ENCODE peak calls at places on chromosomes 3 and 15, in seven cellular contexts. C is Panc1, V is stomach, L is transverse colon, M is HCT116, U is sigmoid colon, F is suprapubic skin. D is an unnamed sample. For H3K9me3, the result is how much of the 10 kb centered on the place peaks cover.

GRCh38 chr3:117610156-117610555 is 900.6 kb downstream of the TUSC7 start:
- DNase-seq in C (no peak), V (no peak), L (no peak), M (no peak), U (no peak), F (no peak), D (no peak)

GRCh38 chr3:106036706-106037105 is 167.9 kb upstream of the CBLB start:
- DNase-seq in C (no peak), V (no peak), L (no peak), M (no peak), U (no peak), F (no peak), D (no peak)

GRCh38 chr15:68789921-68790575 is 30.6 kb downstream of the ANP32A start:
- DNase-seq in C (no peak), V (no peak), L (no peak), M (no peak), U (no peak), F (no peak), D (no peak)

GRCh38 chr3:182738583-182739514 is 54.5 kb upstream of the ATP11B start:
- DNase-seq in C (no peak), V (peak), L (peak), M (peak), U (no peak), F (no peak), D (no peak)

GRCh38 chr3:140447136-140447535 is 230.7 kb upstream of the TRIM42 start:
- DNase-seq in C (no peak), V (no peak), L (no peak), M (no peak), U (no peak), F (no peak), D (no peak)

GRCh38 chr3:27244374-27244773 is 124.8 kb downstream of the NEK10 start:
- DNase-seq in C (no peak), V (no peak), L (no peak), M (no peak), U (no peak), F (no peak), D (no peak)

GRCh38 chr3:52532838-52533622 is 627 bp downstream of the NT5DC2 start:
- DNase-seq in C (no peak), V (peak), L (peak), M (no peak), U (peak), F (peak), D (peak)

GRCh38 chr15:60000113-60000823 is 3.8 kb upstream of the FOXB1 start:
- DNase-seq in C (no peak), V (no peak), L (no peak), M (no peak), U (no peak), F (no peak), D (no peak)

GRCh38 chr3:49638445-49638844 is 35.7 kb upstream of the APEH start:
- DNase-seq in C (no peak), V (no peak), L (no peak), M (peak), U (no peak), F (no peak), D (no peak)

GRCh38 chr15:80549191-80549590 is 145.0 kb downstream of the ARNT2 start:
- DNase-seq in C (no peak), V (no peak), L (no peak), M (no peak), U (no peak), F (no peak), D (no peak)

GRCh38 chr3:111859061-111859973 is at the start of gene PHLDB2:
- DNase-seq in C (no peak), V (peak), L (peak), M (no peak), U (peak), F (peak), D (peak)

GRCh38 chr3:39637807-39638206 is 170.3 kb downstream of the MOBP start:
- DNase-seq in C (no peak), V (no peak), L (no peak), M (peak), U (no peak), F (no peak), D (no peak)

GRCh38 chr15:39140060-39140604 is 440.7 kb upstream of the THBS1 start:
- DNase-seq in C (no peak), V (no peak), L (no peak), M (no peak), U (no peak), F (no peak), D (no peak)

GRCh38 chr3:123244128-123244527 is 42.4 kb downstream of the SEC22A start:
- DNase-seq in C (no peak), V (no peak), L (no peak), M (no peak), U (no peak), F (no peak), D (no peak)

GRCh38 chr15:64934023-64934422 is 22.3 kb downstream of the ANKDD1A start:
- DNase-seq in C (no peak), V (no peak), L (no peak), M (no peak), U (no peak), F (no peak), D (no peak)

GRCh38 chr3:12178091-12178820 is 19.5 kb upstream of the TIMP4 start:
- DNase-seq in C (no peak), V (peak), L (no peak), M (no peak), U (peak), F (no peak), D (no peak)

GRCh38 chr3:107985496-107985895 is 105.3 kb downstream of the CD47 start:
- DNase-seq in C (no peak), V (no peak), L (no peak), M (no peak), U (no peak), F (no peak), D (no peak)

GRCh38 chr3:179852117-179852886 is 184.4 kb downstream of the PEX5L start:
- DNase-seq in C (no peak), V (no peak), L (no peak), M (no peak), U (no peak), F (no peak), D (no peak)

GRCh38 chr3:49013738-49014660 is 4.4 kb downstream of the DALRD3 start:
- DNase-seq in C (no peak), V (peak), L (peak), M (no peak), U (no peak), F (no peak), D (no peak)

DNA sequence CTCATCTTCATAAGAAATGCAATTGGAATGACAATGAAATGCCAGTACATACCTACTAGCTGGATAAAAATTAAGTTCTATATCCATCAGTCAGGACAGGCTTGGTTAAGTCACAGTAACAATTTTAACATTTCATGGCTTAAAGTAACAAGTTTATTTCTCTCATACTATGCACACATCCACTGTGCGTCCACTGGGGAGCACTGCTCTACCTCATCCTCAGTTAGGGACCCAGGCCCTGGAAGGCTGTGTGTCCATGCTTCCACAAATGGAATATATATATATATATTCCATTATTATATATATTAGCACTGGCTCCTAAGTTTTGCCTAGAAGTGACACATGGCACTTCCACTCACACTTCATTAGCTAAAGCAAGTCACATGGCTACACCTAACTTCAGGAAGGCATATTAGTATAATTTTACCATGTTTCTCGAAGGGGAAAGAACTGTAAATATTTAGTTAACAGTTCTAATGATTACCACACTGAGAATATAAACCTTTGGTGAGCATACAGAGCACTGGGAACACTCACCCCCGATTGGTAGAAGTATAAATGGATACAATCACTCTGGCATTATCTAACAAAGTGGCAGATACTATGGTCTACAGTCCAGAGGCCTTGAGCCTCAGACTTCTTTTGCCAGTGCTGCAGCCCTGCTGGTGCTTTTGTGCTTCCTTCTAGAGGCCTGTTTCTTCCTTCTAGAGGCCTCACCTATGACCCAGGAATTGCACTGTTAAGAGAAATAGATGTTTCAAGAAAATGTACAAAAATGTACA is 28.6 kb downstream of the AP3S2 start:
- DNase-seq in C (no peak), V (no peak), L (no peak), M (no peak), U (no peak), F (no peak), D (no peak)
- H3K9me3 ChIP-seq in C (under half), V (under half), L (under half), M (under half), U (under half), F (under half), D (under half)

GRCh38 chr3:167225821-167226220 is 154.3 kb downstream of the ZBBX start:
- DNase-seq in C (no peak), V (no peak), L (no peak), M (no peak), U (no peak), F (no peak), D (no peak)

GRCh38 chr3:167228135-167228534 is 152.0 kb downstream of the ZBBX start:
- DNase-seq in C (no peak), V (no peak), L (no peak), M (no peak), U (no peak), F (no peak), D (no peak)
- TF ChIP-seq POLR2AphosphoS5 in C (no peak), V (no peak), L (no peak), M (no peak), U (no peak), F (no peak), D (no peak)

GRCh38 chr15:25094519-25094918 is 139.7 kb downstream of the SNRPN start:
- DNase-seq in C (no peak), V (no peak), L (no peak), M (no peak), U (no peak), F (no peak), D (peak)

GRCh38 chr15:25095179-25095578 is 140.4 kb downstream of the SNRPN start:
- DNase-seq in C (no peak), V (no peak), L (no peak), M (no peak), U (no peak), F (no peak), D (no peak)

GRCh38 chr15:25092661-25093060 is 137.9 kb downstream of the SNRPN start:
- DNase-seq in C (no peak), V (no peak), L (no peak), M (no peak), U (no peak), F (no peak), D (no peak)

GRCh38 chr15:25094066-25094465 is 139.3 kb downstream of the SNRPN start:
- DNase-seq in C (no peak), V (no peak), L (no peak), M (no peak), U (no peak), F (no peak), D (no peak)

DNA sequence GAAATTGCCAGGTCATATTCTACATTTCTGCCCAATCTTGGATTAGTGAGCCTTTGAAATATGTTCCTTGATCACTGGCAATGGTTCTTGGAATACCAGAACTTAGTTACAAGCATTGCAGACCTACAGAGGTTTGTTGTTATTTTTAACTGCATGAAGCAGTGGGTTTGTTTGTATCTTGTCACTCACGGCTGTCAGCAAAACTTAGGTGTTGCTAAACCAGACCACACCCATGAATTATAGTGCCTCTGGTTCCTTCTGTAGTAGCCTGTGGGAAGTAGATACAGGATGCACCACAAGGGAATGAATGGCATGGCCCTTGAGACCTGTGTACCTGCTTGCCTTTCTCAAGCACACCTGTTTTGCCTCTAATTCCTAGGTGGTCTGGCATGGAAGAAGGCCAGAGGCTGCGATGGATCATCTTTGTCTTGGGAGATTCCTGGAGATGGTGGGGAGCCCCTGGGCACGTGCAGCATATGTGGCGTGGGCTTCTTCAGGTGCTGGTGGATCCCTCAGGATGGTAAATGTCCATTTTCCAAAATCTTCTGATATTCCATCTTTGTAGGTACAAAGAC is 138.8 kb downstream of the SNRPN start:
- DNase-seq in C (no peak), V (no peak), L (no peak), M (no peak), U (no peak), F (no peak), D (no peak)
- H3K9me3 ChIP-seq in C (under half), V (half or more), L (under half), M (under half), U (half or more), F (under half), D (half or more)

GRCh38 chr3:152621006-152621868 is 213.7 kb upstream of the P2RY1 start:
- DNase-seq in C (no peak), V (no peak), L (no peak), M (no peak), U (no peak), F (no peak), D (no peak)
- TF ChIP-seq POLR2AphosphoS5 in C (no peak), V (no peak), L (no peak), M (no peak), U (no peak), F (no peak), D (no peak)

GRCh38 chr15:19973718-19974117 is 567.9 kb downstream of the GOLGA6L6 start:
- DNase-seq in C (no peak), V (no peak), L (no peak), M (no peak), U (no peak), F (no peak), D (no peak)
- H3K9me3 ChIP-seq in C (under half), V (under half), L (under half), M (under half), U (under half), F (under half), D (under half)

DNA sequence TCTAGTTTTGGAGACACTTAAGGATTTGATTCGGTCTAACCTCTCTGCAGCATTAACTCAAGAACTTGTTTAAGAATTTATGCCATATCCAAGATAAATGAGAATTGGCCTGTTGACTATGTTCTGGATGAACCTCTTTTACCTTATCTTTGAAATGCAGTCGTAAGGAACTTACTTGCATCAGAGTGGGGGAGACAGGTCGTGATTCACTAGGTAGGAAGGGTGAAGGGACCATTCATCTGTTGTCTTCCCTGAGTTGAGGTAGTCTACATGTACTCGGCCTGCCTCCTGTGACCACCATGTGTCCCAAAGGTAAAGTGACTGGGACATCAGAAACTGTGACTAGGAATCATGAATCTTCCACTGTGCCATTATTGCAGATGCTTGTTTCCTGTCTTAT is 248.0 kb upstream of the P2RY1 start:
- DNase-seq in C (no peak), V (no peak), L (no peak), M (no peak), U (no peak), F (no peak), D (no peak)
- TF ChIP-seq POLR2AphosphoS5 in C (no peak), V (no peak), L (no peak), M (no peak), U (no peak), F (no peak), D (no peak)

GRCh38 chr3:57041674-57042073 is 18.8 kb upstream of the SPATA12 start:
- DNase-seq in C (no peak), V (no peak), L (no peak), M (no peak), U (no peak), F (no peak), D (peak)
- H3K9me3 ChIP-seq in C (under half), V (under half), L (under half), M (under half), U (under half), F (under half), D (under half)

D was measured in spleen.